ENCODE peak calls at places on chromosomes 3 and 15, in nine cellular contexts. M is breast epithelium; F is upper lobe of right lung; Y is body of pancreas; W is heart left ventricle; S is Caco-2; Z is naive thymus-derived CD4-positive, alpha-beta T cell; C is A673; P is heart right ventricle. G is an unnamed sample.

GRCh38 chr15:22884344-22884743 is 45.9 kb downstream of the NIPA2 start:
- DNase-seq in Y (no peak), F (peak; percentile 3), Z (peak; percentile 8), C (no peak), S (no peak), M (no peak), P (no peak), W (no peak), G (no peak)

GRCh38 chr15:80424381-80424780 is 20.2 kb downstream of the ARNT2 start:
- DNase-seq in P (no peak), W (no peak), M (no peak), S (no peak), Z (no peak), Y (no peak), F (no peak), C (no peak), G (no peak)

GRCh38 chr3:50226888-50227389 is 9.1 kb upstream of the GNAI2 start:
- DNase-seq in P (no peak), Z (no peak), S (no peak), Y (no peak), C (peak; percentile 62), W (no peak), M (no peak), F (no peak), G (no peak)

GRCh38 chr3:46386206-46386605 is 15.5 kb downstream of the CCR5 start:
- DNase-seq in W (no peak), Z (no peak), P (no peak), S (peak; percentile 73), M (no peak), Y (no peak), F (no peak), C (no peak), G (no peak)

GRCh38 chr3:138861755-138862333 is 27.1 kb upstream of the PIK3CB start:
- DNase-seq in Z (no peak), Y (no peak), C (peak; percentile 68), F (no peak), P (no peak), S (no peak), W (no peak), M (no peak), G (no peak)

GRCh38 chr15:22902578-22902977 is 64.1 kb downstream of the NIPA2 start:
- DNase-seq in P (no peak), S (no peak), C (no peak), M (no peak), W (no peak), Y (no peak), Z (no peak), F (no peak), G (peak; percentile 84)

GRCh38 chr3:195165790-195166189 is 105.2 kb downstream of the XXYLT1 start:
- DNase-seq in Z (no peak), M (no peak), Y (no peak), W (no peak), C (no peak), F (no peak), P (no peak), S (no peak), G (no peak)

GRCh38 chr15:73049564-73050215 is 2.6 kb upstream of the NEO1 start:
- DNase-seq in P (no peak), M (no peak), W (no peak), F (no peak), Z (no peak), Y (no peak), C (no peak), S (no peak), G (no peak)

GRCh38 chr15:92012368-92012629 is 158.8 kb downstream of the SLCO3A1 start:
- DNase-seq in Z (no peak), C (no peak), Y (no peak), S (no peak), F (no peak), W (no peak), P (no peak), M (no peak), G (no peak)

GRCh38 chr3:13066236-13066635 is 7.0 kb downstream of the IQSEC1 start:
- DNase-seq in W (no peak), S (no peak), C (no peak), Y (no peak), Z (no peak), P (no peak), M (no peak), F (no peak), G (no peak)

GRCh38 chr15:64809649-64810498 is 15.6 kb downstream of the PIF1 start:
- DNase-seq in Z (peak; percentile 44), C (peak; percentile 82), M (peak; percentile 42), W (peak; percentile 86), Y (peak; percentile 78), P (peak; percentile 85), S (peak; percentile 76), F (peak; percentile 86), G (peak; percentile 90)

GRCh38 chr15:100715571-100716455 is 113.4 kb downstream of the ASB7 start:
- DNase-seq in F (peak; percentile 81), C (no peak), W (no peak), M (peak; percentile 17), Z (no peak), Y (peak; percentile 80), P (peak; percentile 55), S (no peak), G (peak; percentile 17)

GRCh38 chr3:155362808-155363689 is 69.6 kb upstream of the STRIT1 start:
- DNase-seq in S (no peak), P (no peak), F (no peak), Z (no peak), Y (no peak), M (no peak), C (peak; percentile 96), W (no peak), G (peak; percentile 6)

GRCh38 chr3:33392703-33393125 is 47.5 kb downstream of the UBP1 start:
- DNase-seq in S (no peak), F (no peak), Z (no peak), Y (no peak), W (no peak), P (no peak), C (peak; percentile 15), M (no peak), G (no peak)

GRCh38 chr3:179196098-179196497 is 47.9 kb downstream of the PIK3CA start:
- DNase-seq in Y (no peak), W (no peak), S (no peak), F (no peak), Z (peak; percentile 52), M (no peak), P (no peak), C (peak; percentile 14), G (no peak)

GRCh38 chr3:58686847-58687246 is 20.3 kb upstream of the FAM3D start:
- DNase-seq in P (no peak), Z (no peak), Y (no peak), F (no peak), C (no peak), W (no peak), M (no peak), S (no peak), G (no peak)

GRCh38 chr15:100788080-100788730 is 91.4 kb upstream of the ALDH1A3 start:
- DNase-seq in S (no peak), Y (no peak), C (no peak), W (no peak), P (no peak), F (no peak), Z (no peak), M (peak; percentile 10), G (no peak)

GRCh38 chr3:197575362-197575761 is 19.6 kb upstream of the BDH1 start:
- DNase-seq in W (no peak), Y (no peak), C (no peak), P (no peak), Z (no peak), S (no peak), F (no peak), M (no peak), G (no peak)

GRCh38 chr3:197576838-197577237 is 21.1 kb upstream of the BDH1 start:
- DNase-seq in F (no peak), M (no peak), C (no peak), W (no peak), P (no peak), Z (no peak), Y (no peak), S (no peak), G (no peak)

GRCh38 chr3:197578376-197578775 is 22.6 kb upstream of the BDH1 start:
- DNase-seq in S (no peak), W (no peak), M (no peak), C (no peak), F (no peak), P (no peak), Y (no peak), Z (no peak), G (no peak)

GRCh38 chr3:197580253-197580691 is 24.5 kb upstream of the BDH1 start:
- DNase-seq in W (no peak), M (no peak), Z (no peak), F (no peak), Y (no peak), P (no peak), C (no peak), S (no peak), G (peak; percentile 57)

GRCh38 chr3:197577366-197578074 is 21.8 kb upstream of the BDH1 start:
- DNase-seq in C (no peak), M (no peak), P (no peak), S (no peak), F (no peak), Z (no peak), Y (no peak), W (no peak), G (no peak)
- H3K4me3 ChIP-seq in C (no peak overlapping the region), M (no peak overlapping the region), P (no peak overlapping the region), S (no peak overlapping the region), F (no peak overlapping the region), Z (no peak overlapping the region), Y (no peak overlapping the region), W (no peak overlapping the region), G (no peak overlapping the region)

GRCh38 chr3:32160706-32161105 is 54.3 kb downstream of the GPD1L start:
- DNase-seq in W (no peak), Z (no peak), Y (no peak), S (no peak), M (no peak), F (no peak), C (no peak), P (no peak), G (no peak)
- H3K36me3 ChIP-seq in W (peaks cover 4% of the 10 kb centered on the region), Z (no peaks in the 10 kb centered on the region), Y (peaks cover 3% of the 10 kb centered on the region), S (no peaks in the 10 kb centered on the region), M (no peaks in the 10 kb centered on the region), F (peaks cover 48% of the 10 kb centered on the region), C (no peaks in the 10 kb centered on the region), P (peaks cover 62% of the 10 kb centered on the region), G (no peaks in the 10 kb centered on the region)

GRCh38 chr15:49415638-49416037 is 7.4 kb upstream of the FGF7 start:
- DNase-seq in M (no peak), C (peak; percentile 17), P (no peak), Z (no peak), F (no peak), Y (no peak), S (no peak), W (no peak), G (no peak)
- H3K27me3 ChIP-seq in M (no peaks in the 10 kb centered on the region), C (no peaks in the 10 kb centered on the region), P (no peaks in the 10 kb centered on the region), Z (no peaks in the 10 kb centered on the region), F (no peaks in the 10 kb centered on the region), Y (no peaks in the 10 kb centered on the region), S (no peaks in the 10 kb centered on the region), W (no peaks in the 10 kb centered on the region), G (no peaks in the 10 kb centered on the region)

DNA sequence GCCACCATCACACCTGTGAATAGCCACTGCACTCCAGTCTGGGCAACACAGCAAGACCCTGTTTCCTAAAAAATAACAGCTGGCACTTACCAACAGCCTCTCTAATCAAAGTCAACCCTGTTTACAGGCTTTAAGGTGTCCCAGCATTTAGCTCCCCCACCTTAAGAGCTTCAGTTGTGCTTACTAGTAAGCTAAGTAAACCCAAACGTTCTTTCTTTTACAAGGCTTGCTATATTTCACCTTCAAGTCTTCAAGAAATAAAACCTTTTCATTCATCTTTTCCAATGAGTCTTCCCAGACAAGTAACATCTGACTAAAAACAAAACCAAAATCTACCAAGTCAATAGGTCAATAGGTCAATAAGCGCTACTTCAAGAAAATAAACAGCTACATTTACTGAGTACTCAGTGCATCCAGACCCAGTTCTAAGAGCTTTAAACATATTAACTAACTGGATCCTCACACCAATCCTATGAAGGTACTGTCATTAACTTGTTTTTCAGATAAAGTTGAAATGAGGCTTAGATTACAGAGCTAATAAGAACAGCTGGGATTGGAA is 62.4 kb downstream of the PBRM1 start:
- DNase-seq in P (no peak), C (no peak), F (no peak), Y (no peak), W (no peak), S (no peak), M (no peak), Z (no peak), G (no peak)
- H3K4me3 ChIP-seq in P (no peak overlapping the region), C (no peak overlapping the region), F (no peak overlapping the region), Y (no peak overlapping the region), W (no peak overlapping the region), S (no peak overlapping the region), M (no peak overlapping the region), Z (no peak overlapping the region), G (no peak overlapping the region)

G was measured in H7.